ENCODE peak calls at places on chromosomes 3 and 15, in ten cellular contexts. R is body of pancreas; H is CD4-positive, CD25-positive, alpha-beta regulatory T cell; O is coronary artery; A is HCT116; X is A549; N is pancreas; Q is sigmoid colon; E is cardiac muscle cell; C is substantia nigra. L is an unnamed sample.

GRCh38 chr15:33746203-33746602 is 222.1 kb upstream of the CHRM5 start:
- DNase-seq in N (no peak), R (no peak), E (no peak), C (peak; percentile 38), O (no peak), H (no peak), X (no peak), A (no peak), Q (no peak), L (no peak)

GRCh38 chr15:99253381-99254090 is 2.3 kb downstream of the LRRC28 start:
- DNase-seq in X (no peak), H (no peak), R (no peak), E (peak; percentile 33), O (no peak), Q (no peak), C (no peak), N (no peak), A (no peak), L (no peak)

GRCh38 chr3:22450785-22451400 is 699.9 kb upstream of the ZNF385D start:
- DNase-seq in A (no peak), X (no peak), E (peak; percentile 28), Q (no peak), C (no peak), O (no peak), N (no peak), H (no peak), R (no peak), L (no peak)

GRCh38 chr3:157499342-157499963 is 3.8 kb downstream of the VEPH1 start:
- DNase-seq in C (no peak), Q (no peak), R (peak; percentile 79), E (peak; percentile 40), A (peak; percentile 48), N (peak; percentile 78), H (no peak), O (no peak), X (peak; percentile 7), L (no peak)

GRCh38 chr3:133301194-133301593 is 98.7 kb upstream of the BFSP2 start:
- DNase-seq in R (no peak), N (no peak), E (peak; percentile 52), H (no peak), A (no peak), Q (no peak), O (no peak), X (no peak), C (no peak), L (no peak)

GRCh38 chr3:192652731-192653130 is 74.6 kb downstream of the FGF12 start:
- DNase-seq in H (no peak), X (no peak), R (no peak), E (no peak), Q (no peak), O (no peak), N (no peak), A (no peak), C (no peak), L (no peak)

GRCh38 chr15:67059127-67059553 is 6.3 kb upstream of the SMAD3 start:
- DNase-seq in C (no peak), Q (no peak), H (no peak), A (no peak), O (no peak), R (peak; percentile 92), E (peak; percentile 42), N (peak; percentile 86), X (no peak), L (no peak)

GRCh38 chr15:58307313-58307961 is 124.4 kb upstream of the LIPC start:
- DNase-seq in Q (no peak), O (no peak), R (no peak), C (no peak), H (no peak), N (no peak), E (peak; percentile 60), A (no peak), X (no peak), L (no peak)

GRCh38 chr15:23069496-23070166 is 30.3 kb upstream of the TUBGCP5 start:
- DNase-seq in N (no peak), A (peak; percentile 28), O (no peak), C (no peak), H (no peak), Q (no peak), X (peak; percentile 48), E (no peak), R (no peak), L (no peak)

GRCh38 chr15:27479232-27480140 is 508.5 kb downstream of the GABRG3 start:
- DNase-seq in N (no peak), E (no peak), H (no peak), C (no peak), X (no peak), R (no peak), Q (no peak), A (no peak), O (no peak), L (peak; percentile 80)

GRCh38 chr3:116000315-116000714 is 377.0 kb downstream of the GAP43 start:
- DNase-seq in Q (peak; percentile 62), A (peak; percentile 36), R (no peak), H (no peak), C (no peak), E (peak; percentile 71), N (no peak), O (no peak), X (peak; percentile 78), L (peak; percentile 80)

GRCh38 chr3:25442486-25442885 is 14.4 kb downstream of the RARB start:
- DNase-seq in E (no peak), A (no peak), C (no peak), X (no peak), H (no peak), O (no peak), R (no peak), Q (no peak), N (no peak), L (no peak)

GRCh38 chr3:71299160-71299559 is 284.4 kb downstream of the FOXP1 start:
- DNase-seq in H (peak; percentile 39), C (no peak), Q (no peak), R (no peak), O (no peak), A (no peak), N (no peak), X (no peak), E (no peak), L (no peak)

GRCh38 chr15:89489376-89489775 is 7.0 kb downstream of the RHCG start:
- DNase-seq in C (no peak), O (no peak), N (no peak), R (no peak), H (no peak), Q (no peak), E (no peak), A (no peak), X (no peak), L (no peak)

DNA sequence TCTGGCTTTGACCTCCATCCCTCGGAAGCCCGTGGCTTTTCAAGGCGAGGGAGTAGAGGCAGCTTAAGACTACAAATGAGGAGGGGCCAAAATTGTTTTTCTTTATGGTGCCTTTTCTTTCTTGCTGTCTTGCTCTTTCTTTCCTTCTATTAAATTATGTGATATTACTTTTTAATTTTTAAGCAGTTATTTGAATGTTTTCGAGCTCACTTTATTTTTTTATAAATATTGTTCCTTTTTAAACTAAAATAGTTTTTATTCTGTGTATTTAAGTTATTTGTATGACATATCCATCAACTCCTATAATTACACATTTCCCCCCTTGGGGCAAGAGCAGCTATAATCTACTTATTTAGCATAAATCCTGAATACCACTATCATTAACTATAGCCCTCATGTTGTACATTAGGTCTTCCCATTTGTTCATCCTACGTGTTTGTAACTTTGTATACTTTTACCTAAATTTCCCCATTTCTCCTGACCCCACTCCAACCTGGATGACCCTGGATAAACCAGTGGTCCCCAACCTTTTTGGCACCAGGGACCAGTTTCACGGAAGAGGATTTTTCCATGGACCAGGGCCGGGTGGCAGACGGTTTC is 622 bp upstream of the PLSCR1 start:
- DNase-seq in A (no peak), H (no peak), N (no peak), X (no peak), E (no peak), Q (no peak), C (no peak), R (no peak), O (no peak), L (no peak)
- H3K27ac ChIP-seq in A (peak overlapping the region; percentile 14), H (no peak overlapping the region), N (peak overlapping the region; percentile 98), X (peak overlapping the region; percentile 93), E (peak overlapping the region; percentile 35), Q (peak overlapping the region; percentile 95), C (no peak overlapping the region), R (peak overlapping the region; percentile 98), O (peak overlapping the region; percentile 95), L (peak overlapping the region; percentile 83)

GRCh38 chr15:85405467-85405866 is 25.1 kb downstream of the AKAP13 start:
- DNase-seq in A (no peak), X (no peak), H (no peak), C (no peak), O (no peak), R (no peak), Q (no peak), E (no peak), N (no peak), L (no peak)
- H3K27ac ChIP-seq in A (no peak overlapping the region), X (peak overlapping the region; percentile 52), H (no peak overlapping the region), C (no peak overlapping the region), O (no peak overlapping the region), R (no peak overlapping the region), Q (peak overlapping the region; percentile 51), E (no peak overlapping the region), N (no peak overlapping the region), L (peak overlapping the region; percentile 51)

GRCh38 chr3:136237103-136237502 is 13.0 kb upstream of the PCCB start:
- DNase-seq in H (no peak), Q (no peak), O (no peak), R (no peak), E (no peak), X (no peak), C (no peak), N (no peak), A (no peak), L (no peak)
- H3K27ac ChIP-seq in H (no peak overlapping the region), Q (no peak overlapping the region), O (no peak overlapping the region), R (no peak overlapping the region), E (no peak overlapping the region), X (no peak overlapping the region), C (no peak overlapping the region), N (no peak overlapping the region), A (no peak overlapping the region), L (no peak overlapping the region)

GRCh38 chr3:52846427-52846983 is 11.7 kb upstream of the MUSTN1 start:
- DNase-seq in O (no peak), H (no peak), Q (no peak), R (no peak), N (no peak), E (no peak), A (no peak), C (no peak), X (no peak), L (no peak)

GRCh38 chr3:52844290-52844985 is 9.6 kb upstream of the MUSTN1 start:
- DNase-seq in A (no peak), Q (no peak), H (no peak), C (no peak), X (no peak), E (no peak), O (no peak), N (no peak), R (peak; percentile 36), L (no peak)

GRCh38 chr3:52845691-52846426 is 11.0 kb upstream of the MUSTN1 start:
- DNase-seq in E (no peak), R (no peak), H (no peak), Q (no peak), A (no peak), C (no peak), N (no peak), X (no peak), O (no peak), L (no peak)

GRCh38 chr3:52843881-52844280 is 9.1 kb upstream of the MUSTN1 start:
- DNase-seq in O (no peak), E (no peak), A (no peak), R (no peak), Q (no peak), N (no peak), C (no peak), X (no peak), H (no peak), L (no peak)

GRCh38 chr3:52845157-52845556 is 10.3 kb upstream of the MUSTN1 start:
- DNase-seq in X (no peak), R (peak; percentile 73), A (no peak), Q (peak; percentile 90), E (peak; percentile 49), C (peak; percentile 20), N (peak; percentile 53), O (peak; percentile 92), H (no peak), L (no peak)
- H3K27ac ChIP-seq in X (no peak overlapping the region), R (peak overlapping the region; percentile 25), A (no peak overlapping the region), Q (peak overlapping the region; percentile 79), E (no peak overlapping the region), C (peak overlapping the region; percentile 47), N (peak overlapping the region; percentile 41), O (peak overlapping the region; percentile 93), H (no peak overlapping the region), L (no peak overlapping the region)

L was measured in epithelial cell of prostate.